ENCODE peak calls at places on chromosomes 11 and 22, in nine cellular contexts. A is MM.1S, D is GM23248, C is neural progenitor cell, R is PC-3, V is HCT116, M is GM23338, U is hepatocyte, T is SK-N-SH. H is an unnamed sample.

GRCh38 chr11:34358258-34358665 is 452 bp upstream of the ABTB2 start:
- DNase-seq in A (no peak), D (peak), C (peak), R (peak), V (peak), M (peak), U (peak), T (no peak), H (no peak)

GRCh38 chr22:30650508-30651116 is 15.0 kb downstream of the SLC35E4 start:
- DNase-seq in A (no peak), D (no peak), C (no peak), R (no peak), V (no peak), M (no peak), U (no peak), T (no peak), H (no peak)

GRCh38 chr11:123518496-123519054 is 88.5 kb downstream of the GRAMD1B start:
- DNase-seq in A (no peak), D (peak), C (no peak), R (peak), V (no peak), M (no peak), U (no peak), T (no peak), H (no peak)

GRCh38 chr11:8268530-8269461 is 5.1 kb upstream of the LMO1 start:
- DNase-seq in A (no peak), D (peak), C (peak), R (no peak), V (no peak), M (peak), U (peak), T (peak), H (no peak)

GRCh38 chr11:71065794-71066193 is 186.6 kb downstream of the SHANK2 start:
- DNase-seq in A (no peak), D (no peak), C (no peak), R (no peak), V (no peak), M (no peak), U (no peak), T (no peak), H (no peak)

GRCh38 chr22:43600265-43600664 is 188.5 kb downstream of the MPPED1 start:
- DNase-seq in A (no peak), D (no peak), C (no peak), R (peak), V (no peak), M (peak), U (no peak), T (no peak), H (no peak)

GRCh38 chr11:8765294-8765693 is 82.7 kb downstream of the RPL27A start:
- DNase-seq in A (no peak), D (peak), C (no peak), R (no peak), V (no peak), M (no peak), U (peak), T (no peak), H (no peak)

GRCh38 chr11:538431-539051 is 1.2 kb downstream of the LRRC56 start:
- DNase-seq in A (no peak), D (no peak), C (no peak), R (no peak), V (no peak), M (no peak), U (no peak), T (no peak), H (no peak)

GRCh38 chr22:22024440-22024839 is 41.9 kb upstream of the TOP3B start:
- DNase-seq in A (no peak), D (no peak), C (no peak), R (no peak), V (no peak), M (no peak), U (no peak), T (no peak), H (no peak)

GRCh38 chr11:22341582-22341919 is 3.4 kb downstream of the SLC17A6 start:
- DNase-seq in A (no peak), D (no peak), C (peak), R (no peak), V (no peak), M (peak), U (peak), T (no peak), H (no peak)

GRCh38 chr22:36385491-36386350 is 2.0 kb downstream of the MYH9 start:
- DNase-seq in A (peak), D (peak), C (peak), R (peak), V (no peak), M (peak), U (peak), T (no peak), H (peak)

GRCh38 chr22:49869855-49870712 is 16.4 kb downstream of the ZBED4 start:
- DNase-seq in A (no peak), D (no peak), C (no peak), R (no peak), V (no peak), M (no peak), U (no peak), T (no peak), H (no peak)

GRCh38 chr11:109796253-109796652 is 296.9 kb upstream of the ZC3H12C start:
- DNase-seq in A (no peak), D (no peak), C (no peak), R (no peak), V (peak), M (no peak), U (no peak), T (no peak), H (no peak)

GRCh38 chr22:39994566-39995345 is at the start of gene FAM83F:
- DNase-seq in A (no peak), D (no peak), C (peak), R (peak), V (peak), M (peak), U (peak), T (no peak), H (no peak)

GRCh38 chr11:5380740-5381342 is 2.8 kb upstream of the OR51M1 start:
- DNase-seq in A (peak), D (peak), C (peak), R (peak), V (peak), M (peak), U (peak), T (peak), H (peak)

GRCh38 chr22:47213571-47214230 is 451.3 kb downstream of the TBC1D22A start:
- DNase-seq in A (peak), D (peak), C (peak), R (peak), V (peak), M (peak), U (no peak), T (peak), H (peak)

GRCh38 chr22:45200230-45200629 is 36.5 kb downstream of the NUP50 start:
- DNase-seq in A (no peak), D (no peak), C (no peak), R (no peak), V (no peak), M (no peak), U (no peak), T (no peak), H (no peak)

GRCh38 chr11:76629133-76629852 is 41.3 kb downstream of the LRRC32 start:
- DNase-seq in A (no peak), D (peak), C (no peak), R (no peak), V (no peak), M (no peak), U (no peak), T (no peak), H (no peak)

GRCh38 chr22:46064966-46065666 is 85.2 kb upstream of the PPARA start:
- DNase-seq in A (no peak), D (peak), C (no peak), R (peak), V (no peak), M (no peak), U (no peak), T (no peak), H (no peak)

GRCh38 chr11:118749429-118749828 is 41.5 kb downstream of the DDX6 start:
- DNase-seq in A (no peak), D (no peak), C (no peak), R (no peak), V (no peak), M (no peak), U (no peak), T (no peak), H (no peak)

GRCh38 chr11:36409152-36409713 is 100.8 kb downstream of the TRAF6 start:
- DNase-seq in A (no peak), D (no peak), C (no peak), R (no peak), V (no peak), M (no peak), U (no peak), T (no peak), H (peak)

GRCh38 chr11:34147581-34147980 is 42.2 kb downstream of the NAT10 start:
- DNase-seq in A (no peak), D (no peak), C (no peak), R (no peak), V (no peak), M (no peak), U (no peak), T (no peak), H (no peak)

GRCh38 chr22:37420656-37421467 is 6.4 kb downstream of the ELFN2 start:
- DNase-seq in A (no peak), D (peak), C (no peak), R (no peak), V (no peak), M (peak), U (no peak), T (no peak), H (no peak)

GRCh38 chr11:1631066-1631568 is 1.5 kb downstream of the KRTAP5-5 start:
- DNase-seq in A (no peak), D (no peak), C (no peak), R (no peak), V (no peak), M (no peak), U (no peak), T (no peak), H (no peak)

GRCh38 chr11:78698612-78699011 is 123.9 kb upstream of the NARS2 start:
- DNase-seq in A (no peak), D (peak), C (no peak), R (peak), V (no peak), M (no peak), U (no peak), T (no peak), H (no peak)

GRCh38 chr22:45261407-45262088 is 20.9 kb upstream of the KIAA0930 start:
- DNase-seq in A (peak), D (no peak), C (no peak), R (no peak), V (no peak), M (no peak), U (no peak), T (no peak), H (peak)

GRCh38 chr22:49093192-49093880 is 734.3 kb downstream of the BRD1 start:
- DNase-seq in A (no peak), D (no peak), C (no peak), R (no peak), V (no peak), M (no peak), U (no peak), T (no peak), H (no peak)

GRCh38 chr22:41576877-41577276 is 12.8 kb downstream of the PMM1 start:
- DNase-seq in A (no peak), D (peak), C (peak), R (peak), V (peak), M (peak), U (peak), T (peak), H (peak)

GRCh38 chr11:104968856-104969776 is 742 bp upstream of the CASP4 start:
- DNase-seq in A (no peak), D (peak), C (peak), R (peak), V (no peak), M (peak), U (peak), T (no peak), H (no peak)

GRCh38 chr11:4626207-4627105 is 10.8 kb upstream of the OR51D1 start:
- DNase-seq in A (peak), D (peak), C (peak), R (peak), V (peak), M (peak), U (peak), T (peak), H (peak)

GRCh38 chr11:45411221-45411946 is 125.2 kb upstream of the SYT13 start:
- DNase-seq in A (no peak), D (peak), C (peak), R (no peak), V (no peak), M (peak), U (no peak), T (peak), H (no peak)

GRCh38 chr11:45412033-45412432 is 125.9 kb upstream of the SYT13 start:
- DNase-seq in A (no peak), D (no peak), C (no peak), R (no peak), V (no peak), M (peak), U (no peak), T (peak), H (no peak)

GRCh38 chr11:45412521-45412920 is 126.4 kb upstream of the SYT13 start:
- DNase-seq in A (no peak), D (no peak), C (no peak), R (no peak), V (no peak), M (peak), U (no peak), T (peak), H (no peak)

GRCh38 chr11:45409587-45409986 is 123.4 kb upstream of the SYT13 start:
- DNase-seq in A (no peak), D (peak), C (no peak), R (no peak), V (no peak), M (peak), U (no peak), T (no peak), H (no peak)

GRCh38 chr11:45410391-45411215 is 124.5 kb upstream of the SYT13 start:
- DNase-seq in A (no peak), D (no peak), C (peak), R (no peak), V (no peak), M (peak), U (no peak), T (no peak), H (no peak)
- H3K27ac ChIP-seq in A (no peak), D (no peak), C (no peak), R (no peak), V (no peak), M (no peak), U (peak), T (peak), H (no peak)

GRCh38 chr22:20237480-20238440 is 30.4 kb downstream of the RTN4R start:
- DNase-seq in A (no peak), D (no peak), C (no peak), R (no peak), V (no peak), M (no peak), U (no peak), T (no peak), H (no peak)

GRCh38 chr22:20240900-20241299 is 27.2 kb downstream of the RTN4R start:
- DNase-seq in A (no peak), D (no peak), C (no peak), R (no peak), V (no peak), M (no peak), U (no peak), T (no peak), H (no peak)

GRCh38 chr22:20239951-20240773 is 28.0 kb downstream of the RTN4R start:
- DNase-seq in A (no peak), D (no peak), C (peak), R (no peak), V (no peak), M (peak), U (peak), T (peak), H (no peak)

GRCh38 chr22:20239063-20239950 is 28.8 kb downstream of the RTN4R start:
- DNase-seq in A (no peak), D (peak), C (no peak), R (no peak), V (no peak), M (no peak), U (peak), T (no peak), H (no peak)

GRCh38 chr22:20238567-20239062 is 29.5 kb downstream of the RTN4R start:
- DNase-seq in A (peak), D (peak), C (peak), R (peak), V (peak), M (peak), U (peak), T (peak), H (peak)
- H2AFZ ChIP-seq in A (no peak), D (no peak), C (no peak), R (no peak), V (no peak), M (no peak), U (no peak), T (no peak), H (no peak)

GRCh38 chr11:12585861-12586260 is 88.4 kb upstream of the TEAD1 start:
- DNase-seq in A (no peak), D (no peak), C (no peak), R (no peak), V (no peak), M (no peak), U (no peak), T (no peak), H (no peak)

GRCh38 chr11:12577746-12578644 is 96.2 kb upstream of the TEAD1 start:
- DNase-seq in A (no peak), D (no peak), C (peak), R (peak), V (no peak), M (peak), U (no peak), T (no peak), H (no peak)

GRCh38 chr11:12587333-12587997 is 86.8 kb upstream of the TEAD1 start:
- DNase-seq in A (no peak), D (peak), C (no peak), R (peak), V (no peak), M (peak), U (peak), T (no peak), H (no peak)

GRCh38 chr11:12581923-12582322 is 92.3 kb upstream of the TEAD1 start:
- DNase-seq in A (no peak), D (peak), C (no peak), R (peak), V (peak), M (no peak), U (peak), T (no peak), H (no peak)
- TF ChIP-seq EZH2phosphoT487 in A (no peak), D (no peak), C (no peak), R (no peak), V (no peak), M (no peak), U (no peak), T (no peak), H (no peak)

DNA sequence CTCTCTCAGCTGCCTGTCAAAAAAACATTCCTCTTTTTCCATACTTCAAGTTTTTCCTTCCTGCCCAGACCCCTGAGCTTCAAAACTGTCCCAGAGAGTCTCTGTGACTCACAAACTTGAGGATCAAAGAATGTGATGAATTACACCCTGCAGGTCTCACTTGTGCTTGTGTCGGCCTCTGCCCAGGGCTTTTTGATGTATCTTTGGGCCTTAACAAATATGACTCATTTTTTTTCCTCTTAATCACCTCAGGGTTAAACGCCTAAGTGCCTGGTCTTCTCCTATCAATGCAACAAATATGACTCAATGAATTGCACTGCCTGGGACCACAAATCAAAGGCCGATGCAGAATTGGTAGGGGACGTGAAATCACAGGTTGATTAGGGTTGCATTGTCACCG is 267.7 kb downstream of the LARGE1 start:
- DNase-seq in A (no peak), D (peak), C (no peak), R (no peak), V (no peak), M (no peak), U (peak), T (no peak), H (no peak)
- H3K27ac ChIP-seq in A (no peak), D (no peak), C (no peak), R (no peak), V (no peak), M (no peak), U (peak), T (no peak), H (no peak)

DNA sequence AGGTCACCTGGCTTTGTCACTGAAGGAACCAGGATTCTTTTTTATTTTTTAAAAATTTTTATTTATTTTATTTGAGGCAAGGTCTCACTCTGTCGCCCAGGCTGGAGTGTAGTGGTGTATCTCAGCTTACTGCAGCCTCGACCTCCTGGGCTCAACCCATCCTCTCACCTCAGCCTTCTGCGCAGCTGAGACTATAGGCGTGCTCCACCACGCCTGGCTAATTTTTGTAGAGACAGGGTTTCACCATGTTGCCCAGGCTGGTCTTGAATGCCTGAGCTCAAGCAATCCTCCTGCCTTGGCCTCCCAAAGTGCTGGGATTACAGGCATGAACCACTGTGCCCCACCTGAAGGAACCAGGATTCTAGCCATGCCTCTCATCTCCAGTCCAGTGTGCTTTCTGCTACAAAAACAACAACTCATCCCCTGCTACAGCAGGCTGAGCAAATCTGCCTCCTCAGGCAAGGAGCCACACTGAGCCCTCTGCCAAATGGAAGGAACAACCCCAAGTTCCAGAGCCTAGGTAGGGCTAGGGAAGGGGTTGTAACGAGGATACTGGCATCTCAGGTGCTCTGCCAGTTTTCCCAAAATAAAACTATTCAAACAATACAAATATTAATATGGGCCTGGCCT is 2.6 kb upstream of the PEX26 start:
- DNase-seq in A (no peak), D (no peak), C (no peak), R (no peak), V (no peak), M (no peak), U (no peak), T (no peak), H (peak)
- H2AFZ ChIP-seq in A (no peak), D (peak), C (no peak), R (no peak), V (no peak), M (no peak), U (no peak), T (no peak), H (peak)

GRCh38 chr11:10164621-10165020 is 129.4 kb downstream of the SBF2 start:
- DNase-seq in A (no peak), D (no peak), C (no peak), R (no peak), V (no peak), M (no peak), U (no peak), T (no peak), H (no peak)
- TF ChIP-seq EZH2phosphoT487 in A (no peak), D (no peak), C (no peak), R (no peak), V (no peak), M (no peak), U (no peak), T (no peak), H (no peak)

DNA sequence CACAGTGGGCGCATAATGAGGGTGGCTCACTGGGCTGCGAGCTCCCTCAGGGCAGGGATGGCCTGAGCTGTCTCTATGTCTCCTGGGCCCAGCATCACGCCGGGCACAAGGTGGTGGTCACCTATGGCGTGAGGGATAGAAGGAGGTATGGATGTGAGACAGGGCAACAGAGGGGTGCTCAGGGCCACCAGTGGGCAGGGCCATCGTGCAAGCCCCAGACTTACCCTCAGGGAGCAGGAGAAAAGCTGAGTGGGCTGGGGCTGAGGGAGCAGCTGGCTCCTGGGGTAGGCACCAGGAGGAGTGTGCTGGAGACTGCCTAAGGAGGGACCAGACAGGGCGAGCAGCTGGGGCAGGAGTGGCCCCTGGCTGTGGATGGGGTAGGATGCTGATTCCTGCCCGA is 34.3 kb upstream of the KLHL35 start:
- DNase-seq in A (no peak), D (no peak), C (no peak), R (no peak), V (no peak), M (no peak), U (no peak), T (no peak), H (no peak)
- H3K27ac ChIP-seq in A (no peak), D (no peak), C (no peak), R (no peak), V (no peak), M (no peak), U (no peak), T (no peak), H (no peak)

DNA sequence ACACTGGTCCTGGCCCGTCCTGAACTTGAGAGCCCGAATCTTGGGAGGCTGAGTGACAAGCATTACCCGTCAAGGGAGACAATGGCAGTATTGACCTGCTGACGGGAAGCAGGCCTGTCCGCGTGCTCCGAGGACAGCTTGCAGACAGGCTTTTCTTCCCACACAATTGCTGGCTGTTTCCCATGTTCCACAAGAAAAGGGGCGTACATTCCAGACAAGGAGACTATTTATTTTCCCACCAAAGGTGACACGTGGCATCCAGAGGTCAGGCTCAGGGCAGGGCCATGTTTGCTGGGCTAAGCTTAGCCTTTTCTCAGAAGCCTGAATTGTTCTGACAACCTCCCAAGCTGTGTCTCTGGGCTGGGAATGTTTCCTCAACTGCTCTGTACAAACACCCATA is 86.9 kb upstream of the SPON1 start:
- DNase-seq in A (no peak), D (no peak), C (peak), R (no peak), V (no peak), M (peak), U (no peak), T (no peak), H (no peak)
- H2AFZ ChIP-seq in A (no peak), D (no peak), C (no peak), R (no peak), V (no peak), M (no peak), U (no peak), T (no peak), H (peak)

H was measured in OCI-LY7.